ENCODE peak calls at places on chromosomes 4 and X, in ten cellular contexts. H is CD8-positive, alpha-beta T cell; J is chondrocyte; Q is DMS153; V is AG04450; Y is ELR; E is fibroblast of gingiva; D is endothelial cell; W is hippocampal formation; X is type B pancreatic cell. T is an unnamed sample.

GRCh38 chr4:12644261-12644660 is 839.9 kb downstream of the RAB28 start:
- DNase-seq in H (no peak), J (no peak), Q (no peak), V (no peak), Y (no peak), E (no peak), D (no peak), W (no peak), X (no peak), T (no peak)

GRCh38 chr4:39458505-39459300 is at the start of the genes LIAS and RPL9:
- DNase-seq in H (peak), J (peak), Q (peak), V (peak), Y (peak), E (peak), D (peak), W (peak), X (peak), T (peak)

GRCh38 chr4:38237139-38237538 is 276.9 kb downstream of the PTTG2 start:
- DNase-seq in H (no peak), J (no peak), Q (no peak), V (peak), Y (peak), E (peak), D (no peak), W (no peak), X (no peak), T (peak)

GRCh38 chr4:112842513-112842912 is 205.6 kb downstream of the LARP7 start:
- DNase-seq in H (no peak), J (no peak), Q (no peak), V (no peak), Y (no peak), E (no peak), D (no peak), W (no peak), X (no peak), T (no peak)

GRCh38 chrX:125713633-125714032 is 394.0 kb downstream of the TEX13C start:
- DNase-seq in H (no peak), J (peak), Q (no peak), V (no peak), Y (no peak), E (no peak), D (no peak), W (no peak), X (no peak), T (no peak)

GRCh38 chrX:75365243-75365975 is 91.5 kb downstream of the UPRT start:
- DNase-seq in H (no peak), J (no peak), Q (no peak), V (no peak), Y (no peak), E (no peak), D (no peak), W (no peak), X (no peak), T (no peak)

GRCh38 chr4:152620915-152621314 is 58.9 kb downstream of the TMEM154 start:
- DNase-seq in H (no peak), J (no peak), Q (no peak), V (no peak), Y (no peak), E (no peak), D (no peak), W (no peak), X (no peak), T (no peak)

GRCh38 chr4:122632396-122633143 is 11.7 kb upstream of the IL21 start:
- DNase-seq in H (no peak), J (no peak), Q (no peak), V (no peak), Y (no peak), E (no peak), D (no peak), W (no peak), X (no peak), T (no peak)

GRCh38 chrX:41275661-41276609 is 58.0 kb upstream of the DDX3X start:
- DNase-seq in H (peak), J (peak), Q (peak), V (no peak), Y (peak), E (peak), D (peak), W (peak), X (peak), T (peak)

GRCh38 chr4:143382539-143382938 is 45.9 kb downstream of the GAB1 start:
- DNase-seq in H (no peak), J (no peak), Q (no peak), V (no peak), Y (peak), E (no peak), D (no peak), W (peak), X (no peak), T (no peak)

GRCh38 chr4:76882630-76883029 is 15.3 kb downstream of the SOWAHB start:
- DNase-seq in H (no peak), J (no peak), Q (no peak), V (no peak), Y (no peak), E (no peak), D (no peak), W (no peak), X (no peak), T (no peak)

GRCh38 chr4:56466910-56467283 is 520 bp upstream of the SRP72 start:
- DNase-seq in H (no peak), J (no peak), Q (no peak), V (no peak), Y (no peak), E (no peak), D (no peak), W (peak), X (no peak), T (no peak)

GRCh38 chr4:112895785-112896184 is 153.7 kb upstream of the ANK2 start:
- DNase-seq in H (no peak), J (no peak), Q (no peak), V (no peak), Y (peak), E (no peak), D (no peak), W (peak), X (no peak), T (no peak)

GRCh38 chrX:103688949-103689348 is 2.5 kb upstream of the MORF4L2 start:
- DNase-seq in H (no peak), J (no peak), Q (peak), V (no peak), Y (peak), E (peak), D (no peak), W (peak), X (no peak), T (peak)

GRCh38 chr4:85720736-85721135 is 245.8 kb downstream of the ARHGAP24 start:
- DNase-seq in H (no peak), J (no peak), Q (no peak), V (no peak), Y (peak), E (peak), D (no peak), W (no peak), X (no peak), T (no peak)

GRCh38 chr4:41405464-41405863 is 132.5 kb upstream of the LIMCH1 start:
- DNase-seq in H (no peak), J (no peak), Q (no peak), V (no peak), Y (no peak), E (no peak), D (no peak), W (no peak), X (no peak), T (no peak)

GRCh38 chrX:40299028-40299479 is 201.3 kb upstream of the BCOR start:
- DNase-seq in H (no peak), J (no peak), Q (no peak), V (no peak), Y (peak), E (no peak), D (peak), W (no peak), X (peak), T (no peak)

GRCh38 chrX:119488749-119489148 is 20.5 kb downstream of the SLC25A5 start:
- DNase-seq in H (peak), J (no peak), Q (no peak), V (no peak), Y (peak), E (peak), D (peak), W (peak), X (no peak), T (peak)

GRCh38 chr4:1170805-1171305 is 1.5 kb downstream of the SPON2 start:
- DNase-seq in H (no peak), J (peak), Q (no peak), V (no peak), Y (no peak), E (no peak), D (no peak), W (no peak), X (peak), T (no peak)

GRCh38 chrX:32126997-32127396 is 1055.2 kb upstream of the FTHL17 start:
- DNase-seq in H (no peak), J (no peak), Q (no peak), V (no peak), Y (no peak), E (no peak), D (no peak), W (no peak), X (no peak), T (no peak)

GRCh38 chr4:87462102-87462501 is 39.7 kb downstream of the NUDT9 start:
- DNase-seq in H (no peak), J (no peak), Q (no peak), V (no peak), Y (no peak), E (no peak), D (no peak), W (no peak), X (no peak), T (no peak)

GRCh38 chr4:118849867-118850812 is 14.2 kb upstream of the SEC24D start:
- DNase-seq in H (peak), J (no peak), Q (peak), V (no peak), Y (peak), E (no peak), D (no peak), W (no peak), X (no peak), T (peak)

GRCh38 chr4:151627491-151627890 is 133.3 kb downstream of the GATB start:
- DNase-seq in H (no peak), J (no peak), Q (no peak), V (no peak), Y (peak), E (no peak), D (no peak), W (no peak), X (no peak), T (peak)

GRCh38 chr4:1242506-1243450 is 6.2 kb downstream of the CTBP1 start:
- DNase-seq in H (no peak), J (no peak), Q (no peak), V (no peak), Y (no peak), E (no peak), D (no peak), W (no peak), X (no peak), T (no peak)

GRCh38 chr4:152283806-152284470 is 252.0 kb downstream of the FBXW7 start:
- DNase-seq in H (no peak), J (no peak), Q (peak), V (no peak), Y (no peak), E (no peak), D (no peak), W (no peak), X (no peak), T (peak)

GRCh38 chr4:155666701-155667537 is at the start of gene GUCY1A1:
- DNase-seq in H (no peak), J (peak), Q (no peak), V (no peak), Y (peak), E (peak), D (peak), W (peak), X (peak), T (no peak)

GRCh38 chr4:77158487-77158861 is 1.5 kb downstream of the CCNG2 start:
- DNase-seq in H (no peak), J (no peak), Q (no peak), V (no peak), Y (peak), E (peak), D (no peak), W (no peak), X (no peak), T (peak)

T was measured in RKO.